ENCODE peak calls at places on chromosomes 6 and 20, in six cellular contexts. V is H1, H is GM23338, B is GM12878, Y is K562, M is HepG2. X is an unnamed sample.

GRCh38 chr6:63649269-63649668 is 13.7 kb downstream of the PHF3 start:
- DNase-seq in V (no peak), H (no peak), B (no peak), Y (no peak), M (no peak), X (no peak)

GRCh38 chr6:85250586-85251216 is 199.2 kb upstream of the NT5E start:
- DNase-seq in V (no peak), H (no peak), B (no peak), Y (no peak), M (peak; percentile 3), X (no peak)

GRCh38 chr6:158818580-158819212 is 472 bp downstream of the EZR start:
- DNase-seq in V (peak; percentile 80), H (peak; percentile 73), B (no peak), Y (peak; percentile 72), M (peak; percentile 54), X (peak; percentile 66)

GRCh38 chr6:116881236-116881635 is 4.2 kb downstream of the RFX6 start:
- DNase-seq in V (no peak), H (no peak), B (no peak), Y (no peak), M (peak; percentile 9), X (no peak)

GRCh38 chr6:14578994-14579393 is 461.4 kb downstream of the CD83 start:
- DNase-seq in V (no peak), H (no peak), B (no peak), Y (no peak), M (no peak), X (no peak)

GRCh38 chr6:165049362-165049761 is 260.0 kb downstream of the C6orf118 start:
- DNase-seq in V (peak; percentile 90), H (peak; percentile 89), B (no peak), Y (peak; percentile 66), M (peak; percentile 32), X (peak; percentile 88)

GRCh38 chr6:19845271-19846046 is 8.3 kb downstream of the ID4 start:
- DNase-seq in V (no peak), H (no peak), B (no peak), Y (no peak), M (no peak), X (no peak)

GRCh38 chr6:37674161-37674560 is 23.5 kb downstream of the MDGA1 start:
- DNase-seq in V (no peak), H (no peak), B (no peak), Y (no peak), M (no peak), X (no peak)

GRCh38 chr20:34820805-34821578 is 4.5 kb downstream of the NCOA6 start:
- DNase-seq in V (no peak), H (no peak), B (no peak), Y (no peak), M (no peak), X (no peak)

GRCh38 chr20:41889871-41890224 is 271.7 kb upstream of the CHD6 start:
- DNase-seq in V (no peak), H (no peak), B (no peak), Y (no peak), M (no peak), X (no peak)

GRCh38 chr6:68572525-68572924 is 62.6 kb upstream of the ADGRB3 start:
- DNase-seq in V (peak; percentile 67), H (peak; percentile 88), B (peak; percentile 3), Y (peak; percentile 54), M (peak; percentile 62), X (peak; percentile 63)

DNA sequence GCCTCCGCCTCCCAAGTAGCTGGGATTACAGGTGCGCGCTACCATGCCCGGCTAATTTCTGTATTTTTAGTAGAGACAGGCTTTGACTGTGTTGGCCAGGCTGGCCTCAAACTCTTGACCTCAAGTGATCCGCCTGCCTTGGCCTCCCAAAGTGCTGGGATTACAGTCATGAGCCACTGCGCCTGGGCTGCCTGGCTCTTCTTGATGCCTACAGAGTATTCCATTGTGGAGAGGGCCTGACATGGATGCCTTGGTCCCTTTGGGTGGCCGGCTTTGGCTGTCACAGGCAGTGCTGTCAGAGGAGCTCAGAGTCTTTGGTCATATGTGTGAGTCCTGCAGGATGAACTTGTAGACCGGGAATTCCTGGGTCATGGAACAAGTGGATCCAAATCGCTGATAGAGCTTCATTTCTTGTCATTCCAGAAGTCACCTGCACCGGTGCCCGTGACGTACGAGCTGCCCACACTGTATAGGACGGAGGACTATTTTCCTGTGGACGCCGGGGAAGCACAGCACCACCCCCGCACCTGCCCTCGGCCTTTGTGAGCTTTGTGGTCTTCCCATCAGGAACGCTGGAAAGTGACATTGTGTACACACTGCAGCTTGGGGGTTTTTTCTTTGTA is 55.1 kb downstream of the ADNP start:
- DNase-seq in V (no peak), H (no peak), B (no peak), Y (no peak), M (no peak), X (no peak)
- TF ChIP-seq CREB1 in V (no peak), H (no peak), B (no peak), Y (no peak), M (no peak), X (no peak)

GRCh38 chr6:71056656-71057055 is 99.8 kb upstream of the B3GAT2 start:
- DNase-seq in V (no peak), H (no peak), B (no peak), Y (no peak), M (no peak), X (no peak)
- TF ChIP-seq CREB1 in V (no peak), H (no peak), B (no peak), Y (no peak), M (no peak), X (no peak)

GRCh38 chr20:36162272-36162966 is 7.9 kb downstream of the EPB41L1 start:
- DNase-seq in V (no peak), H (no peak), B (no peak), Y (peak; percentile 46), M (no peak), X (no peak)
- TF ChIP-seq CREB1 in V (no peak), H (no peak), B (no peak), Y (peak; percentile 65), M (no peak), X (no peak)

GRCh38 chr6:168906251-168906845 is 347.3 kb downstream of the THBS2 start:
- DNase-seq in V (no peak), H (no peak), B (no peak), Y (no peak), M (no peak), X (no peak)

GRCh38 chr6:168905451-168906090 is 348.1 kb downstream of the THBS2 start:
- DNase-seq in V (no peak), H (no peak), B (no peak), Y (no peak), M (no peak), X (no peak)

GRCh38 chr6:168909288-168909687 is 344.4 kb downstream of the THBS2 start:
- DNase-seq in V (no peak), H (no peak), B (no peak), Y (no peak), M (no peak), X (no peak)

GRCh38 chr6:168908887-168909286 is 344.8 kb downstream of the THBS2 start:
- DNase-seq in V (no peak), H (no peak), B (no peak), Y (no peak), M (no peak), X (no peak)

GRCh38 chr6:168908166-168908565 is 345.5 kb downstream of the THBS2 start:
- DNase-seq in V (no peak), H (no peak), B (no peak), Y (no peak), M (no peak), X (no peak)
- TF ChIP-seq CREB1 in V (no peak), H (no peak), B (no peak), Y (no peak), M (no peak), X (no peak)

DNA sequence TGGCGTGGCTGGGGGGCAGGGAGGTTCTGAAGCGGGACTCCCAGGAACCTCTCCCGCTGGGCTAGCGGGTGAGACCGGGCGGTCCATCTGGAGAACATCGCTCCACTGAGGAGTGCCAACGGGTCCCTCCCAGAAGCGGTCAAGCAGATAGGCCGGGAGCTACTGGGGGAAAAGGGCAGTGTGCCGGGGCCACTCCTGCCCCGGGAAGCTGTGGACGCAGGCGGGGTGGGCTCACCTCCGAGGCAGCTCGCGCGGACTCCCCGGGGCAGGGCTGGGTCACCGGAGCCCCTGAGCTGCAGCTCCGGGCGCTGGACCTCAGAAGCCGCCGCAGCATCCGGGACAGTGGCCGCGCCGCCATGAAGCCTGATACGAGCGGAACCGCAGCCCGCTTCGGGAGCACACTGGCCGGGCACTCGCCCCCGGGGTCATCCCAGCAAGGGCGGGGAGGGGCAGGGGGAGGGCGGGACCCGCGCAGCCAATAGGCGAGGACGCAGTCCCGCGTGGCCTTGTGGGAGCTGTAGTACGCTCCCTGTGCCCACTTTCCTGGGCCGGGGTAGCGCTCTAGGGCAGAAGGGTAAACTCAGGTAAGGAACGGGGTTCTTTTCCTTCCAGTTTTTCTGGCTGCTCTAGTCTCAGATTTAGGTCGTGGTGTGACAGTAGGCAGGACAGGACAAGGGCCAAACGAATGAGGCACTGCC is at the start of gene MOCS1:
- DNase-seq in V (peak; percentile 85), H (peak; percentile 90), B (no peak), Y (peak; percentile 93), M (peak; percentile 70), X (peak; percentile 87)
- TF ChIP-seq CREB1 in V (no peak), H (peak; percentile 14), B (no peak), Y (no peak), M (no peak), X (no peak)

GRCh38 chr6:74368746-74369145 is 672.7 kb downstream of the CD109 start:
- DNase-seq in V (no peak), H (no peak), B (no peak), Y (no peak), M (no peak), X (no peak)
- TF ChIP-seq CREB1 in V (no peak), H (no peak), B (no peak), Y (no peak), M (no peak), X (no peak)

DNA sequence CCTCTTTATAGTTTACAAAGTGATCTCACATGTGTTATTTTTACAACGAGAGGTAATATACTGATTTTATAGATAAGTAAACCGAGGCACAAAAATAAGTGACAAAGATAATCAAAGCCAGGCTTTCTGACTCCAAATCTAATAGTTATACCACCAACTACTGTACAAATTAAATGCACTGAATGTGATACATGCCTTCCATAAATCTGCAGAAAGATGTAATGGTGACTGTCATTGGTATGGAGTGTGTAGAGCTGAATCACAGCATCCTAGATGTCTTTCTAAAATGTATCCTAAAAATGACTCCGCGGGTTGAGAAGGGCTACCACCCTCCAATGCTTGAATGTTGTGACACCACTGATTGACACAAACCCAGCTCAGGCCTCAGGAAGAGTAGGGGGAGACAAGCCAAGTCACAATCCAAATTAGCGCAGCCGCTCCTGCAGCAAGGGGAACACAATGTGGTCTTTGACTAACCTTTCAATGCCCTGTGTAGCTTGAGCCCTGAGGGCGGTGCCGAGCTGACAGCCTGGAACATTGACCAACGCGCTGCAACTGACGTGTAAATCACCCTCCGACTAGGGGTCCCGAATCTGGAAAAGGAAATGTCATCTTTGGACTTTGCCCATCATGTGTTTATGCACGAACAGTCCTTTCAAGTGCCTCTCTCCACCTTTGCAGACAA is 136.8 kb downstream of the OLIG3 start:
- DNase-seq in V (no peak), H (no peak), B (no peak), Y (no peak), M (peak; percentile 100), X (no peak)
- TF ChIP-seq CREB1 in V (no peak), H (no peak), B (no peak), Y (no peak), M (peak; percentile 94), X (no peak)

X was measured in WTC11.